ENCODE peak calls at places on chromosomes 5 and 9, in five cellular contexts. P is breast epithelium, Z is GM23338, N is HCT116, Q is sigmoid colon. B is an unnamed sample.

GRCh38 chr5:82074968-82075367 is 103.1 kb downstream of the ATG10 start:
- DNase-seq in Z (no peak), Q (no peak), N (no peak), P (no peak), B (no peak)

GRCh38 chr5:173515526-173515925 is 100.9 kb downstream of the BOD1 start:
- DNase-seq in P (no peak), N (no peak), Z (no peak), Q (no peak), B (no peak)

GRCh38 chr5:115573133-115573532 is 28.6 kb upstream of the FEM1C start:
- DNase-seq in Z (no peak), N (no peak), Q (no peak), P (no peak), B (no peak)

GRCh38 chr9:34463098-34463900 is 4.7 kb downstream of the DNAI1 start:
- DNase-seq in P (no peak), Q (no peak), N (peak; percentile 37), Z (no peak), B (no peak)

GRCh38 chr5:152532714-152533113 is 127.6 kb upstream of the NMUR2 start:
- DNase-seq in Z (peak; percentile 82), Q (no peak), P (no peak), N (peak; percentile 42), B (no peak)

GRCh38 chr9:36154213-36154952 is 14.8 kb upstream of the CCIN start:
- DNase-seq in Q (peak; percentile 81), P (peak; percentile 37), N (no peak), Z (no peak), B (no peak)

GRCh38 chr9:113559834-113560620 is 96.5 kb downstream of the RGS3 start:
- DNase-seq in Q (peak; percentile 50), Z (no peak), N (no peak), P (no peak), B (no peak)

GRCh38 chr5:121109817-121110216 is 645.7 kb downstream of the PRR16 start:
- DNase-seq in N (no peak), P (no peak), Z (no peak), Q (no peak), B (no peak)

GRCh38 chr5:73274870-73275756 is 102.1 kb downstream of the TMEM174 start:
- DNase-seq in P (peak; percentile 70), Z (no peak), Q (peak; percentile 78), N (no peak), B (no peak)

GRCh38 chr9:4489562-4489918 is 728 bp upstream of the SLC1A1 start:
- DNase-seq in Q (no peak), N (no peak), Z (peak; percentile 57), P (no peak), B (no peak)

GRCh38 chr5:111254613-111255012 is 30.4 kb downstream of the CAMK4 start:
- DNase-seq in Z (no peak), N (no peak), Q (no peak), P (no peak), B (no peak)

GRCh38 chr5:98770911-98771322 is 2.5 kb upstream of the RGMB start:
- DNase-seq in Q (no peak), Z (no peak), N (no peak), P (no peak), B (no peak)

GRCh38 chr5:171422902-171423663 is 3.6 kb downstream of the FGF18 start:
- DNase-seq in N (no peak), P (no peak), Z (peak; percentile 35), Q (no peak), B (no peak)

GRCh38 chr5:132369471-132370240 is at the start of gene SLC22A5:
- DNase-seq in Z (peak; percentile 90), N (peak; percentile 42), P (peak; percentile 64), Q (peak; percentile 74), B (peak; percentile 91)
- TF ChIP-seq POLR2AphosphoS5 in Z (peak; percentile 61), N (peak; percentile 86), P (peak; percentile 68), Q (peak; percentile 61), B (peak; percentile 20)

GRCh38 chr9:128245293-128246151 is 30.3 kb downstream of the GOLGA2 start:
- DNase-seq in Q (peak; percentile 78), P (no peak), N (no peak), Z (peak; percentile 49), B (no peak)
- H3K27ac ChIP-seq in Q (peak overlapping the region; percentile 78), P (peak overlapping the region; percentile 10), N (no peak overlapping the region), Z (no peak overlapping the region), B (peak overlapping the region; percentile 85)

GRCh38 chr5:127446626-127447025 is 70.8 kb upstream of the PRRC1 start:
- DNase-seq in Q (no peak), P (no peak), Z (no peak), N (no peak), B (no peak)

GRCh38 chr5:127450046-127450445 is 67.4 kb upstream of the PRRC1 start:
- DNase-seq in P (no peak), Q (no peak), N (no peak), Z (no peak), B (no peak)

GRCh38 chr5:127447822-127448221 is 69.6 kb upstream of the PRRC1 start:
- DNase-seq in P (no peak), Q (no peak), Z (no peak), N (no peak), B (no peak)

DNA sequence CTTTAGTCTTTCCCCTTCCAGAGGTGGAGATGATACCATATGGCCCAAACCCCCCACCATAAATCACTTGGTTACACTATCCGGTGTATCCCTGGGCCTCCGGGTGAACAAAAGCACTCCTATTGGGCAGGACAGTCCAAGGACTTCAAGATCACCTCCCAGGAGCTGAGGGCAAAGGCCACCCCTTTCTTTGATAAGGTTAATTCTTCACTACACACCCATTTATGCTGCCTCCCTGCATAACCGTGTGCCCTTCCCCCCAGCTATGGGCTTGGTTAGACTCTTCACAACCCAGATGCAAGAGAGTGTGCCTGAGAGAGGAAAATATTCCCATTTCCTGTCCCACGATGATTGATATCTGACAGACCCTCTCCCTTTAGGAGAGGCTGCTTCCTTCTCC is 64.8 kb upstream of the PRRC1 start:
- DNase-seq in N (no peak), Q (no peak), Z (no peak), P (no peak), B (no peak)
- H3K4me1 ChIP-seq in N (no peaks in the 10 kb centered on the region), Q (no peaks in the 10 kb centered on the region), Z (no peaks in the 10 kb centered on the region), P (no peaks in the 10 kb centered on the region), B (no peaks in the 10 kb centered on the region)

GRCh38 chr9:124010303-124010664 is 1.3 kb upstream of the LHX2 start:
- DNase-seq in P (no peak), Z (no peak), Q (no peak), N (no peak), B (no peak)

GRCh38 chr9:124012368-124013262 is 1.0 kb downstream of the LHX2 start:
- DNase-seq in P (no peak), Z (peak; percentile 59), N (no peak), Q (no peak), B (no peak)

GRCh38 chr9:124009835-124010226 is 1.7 kb upstream of the LHX2 start:
- DNase-seq in P (no peak), Q (no peak), N (no peak), Z (no peak), B (no peak)

GRCh38 chr9:124010665-124011321 is 775 bp upstream of the LHX2 start:
- DNase-seq in Q (no peak), Z (peak; percentile 70), N (no peak), P (no peak), B (no peak)

GRCh38 chr9:124011460-124012301 is at the start of gene LHX2:
- DNase-seq in Z (peak; percentile 98), N (peak; percentile 75), P (no peak), Q (no peak), B (no peak)
- TF ChIP-seq POLR2AphosphoS5 in Z (no peak), N (peak; percentile 59), P (no peak), Q (no peak), B (no peak)

DNA sequence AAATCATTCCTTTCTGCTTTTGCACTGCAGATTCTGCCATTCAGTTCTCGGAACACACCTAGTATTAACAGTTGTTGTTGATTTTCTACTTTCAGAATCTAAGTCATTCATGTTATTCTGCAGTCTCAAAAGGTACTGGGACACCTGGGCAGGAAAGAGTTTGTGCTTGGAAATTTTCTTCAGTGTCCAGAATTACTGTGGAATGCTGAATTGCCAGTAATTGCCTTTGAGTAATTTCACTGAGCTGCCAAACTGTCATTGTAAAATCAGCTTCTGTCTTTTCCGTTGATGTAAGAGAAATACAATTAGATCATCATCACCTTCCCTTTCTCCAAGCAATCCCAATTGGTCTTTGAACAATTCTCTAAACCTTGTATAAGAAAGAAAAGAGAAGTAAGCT is 75.8 kb upstream of the TGFBR1 start:
- DNase-seq in N (no peak), Q (no peak), Z (no peak), P (no peak), B (no peak)
- H3K27ac ChIP-seq in N (no peak overlapping the region), Q (peak overlapping the region; percentile 67), Z (no peak overlapping the region), P (no peak overlapping the region), B (no peak overlapping the region)

B was measured in vagina.